ENCODE peak calls at places on chromosomes 4 and X, in eight cellular contexts. One of them, this sample, is unnamed. For H3K4me1, the result is how much of the 10 kb centered on the place peaks cover.

GRCh38 chr4:10811992-10812391 is 127.4 kb upstream of the CLNK start:
- DNase-seq in aorta: no peak
- DNase-seq in naive thymus-derived CD4-positive, alpha-beta T cell: no peak
- DNase-seq in transverse colon: no peak
- DNase-seq in astrocyte: no peak
- DNase-seq in CD8-positive, alpha-beta T cell: no peak
- DNase-seq in endothelial cell of umbilical vein: no peak
- DNase-seq in PC-3: no peak
- DNase-seq in this sample: no peak

GRCh38 chr4:101337688-101338087 is 9.6 kb downstream of the PPP3CA start:
- DNase-seq in aorta: no peak
- DNase-seq in naive thymus-derived CD4-positive, alpha-beta T cell: no peak
- DNase-seq in transverse colon: no peak
- DNase-seq in astrocyte: no peak
- DNase-seq in CD8-positive, alpha-beta T cell: no peak
- DNase-seq in endothelial cell of umbilical vein: no peak
- DNase-seq in PC-3: peak
- DNase-seq in this sample: no peak

GRCh38 chrX:50691820-50692219 is 122.2 kb downstream of the SHROOM4 start:
- DNase-seq in aorta: no peak
- DNase-seq in naive thymus-derived CD4-positive, alpha-beta T cell: no peak
- DNase-seq in transverse colon: no peak
- DNase-seq in astrocyte: no peak
- DNase-seq in CD8-positive, alpha-beta T cell: peak
- DNase-seq in endothelial cell of umbilical vein: peak
- DNase-seq in PC-3: peak
- DNase-seq in this sample: peak

GRCh38 chr4:152590179-152591031 is 54.5 kb upstream of the FBXW7 start:
- DNase-seq in aorta: no peak
- DNase-seq in naive thymus-derived CD4-positive, alpha-beta T cell: no peak
- DNase-seq in transverse colon: no peak
- DNase-seq in astrocyte: peak
- DNase-seq in CD8-positive, alpha-beta T cell: no peak
- DNase-seq in endothelial cell of umbilical vein: no peak
- DNase-seq in PC-3: peak
- DNase-seq in this sample: peak

GRCh38 chr4:156169011-156169410 is 215.3 kb upstream of the CTSO start:
- DNase-seq in aorta: peak
- DNase-seq in naive thymus-derived CD4-positive, alpha-beta T cell: no peak
- DNase-seq in transverse colon: no peak
- DNase-seq in astrocyte: peak
- DNase-seq in CD8-positive, alpha-beta T cell: no peak
- DNase-seq in endothelial cell of umbilical vein: peak
- DNase-seq in PC-3: peak
- DNase-seq in this sample: peak

GRCh38 chr4:155629831-155630425 is 36.7 kb upstream of the GUCY1A1 start:
- DNase-seq in aorta: no peak
- DNase-seq in naive thymus-derived CD4-positive, alpha-beta T cell: no peak
- DNase-seq in transverse colon: no peak
- DNase-seq in astrocyte: no peak
- DNase-seq in CD8-positive, alpha-beta T cell: no peak
- DNase-seq in endothelial cell of umbilical vein: no peak
- DNase-seq in PC-3: no peak
- DNase-seq in this sample: no peak

GRCh38 chr4:128663325-128663724 is 146.2 kb upstream of the JADE1 start:
- DNase-seq in aorta: no peak
- DNase-seq in naive thymus-derived CD4-positive, alpha-beta T cell: no peak
- DNase-seq in transverse colon: peak
- DNase-seq in astrocyte: no peak
- DNase-seq in CD8-positive, alpha-beta T cell: no peak
- DNase-seq in endothelial cell of umbilical vein: no peak
- DNase-seq in PC-3: no peak
- DNase-seq in this sample: no peak

GRCh38 chr4:3193531-3194203 is 55.3 kb upstream of the MSANTD1 start:
- DNase-seq in aorta: no peak
- DNase-seq in naive thymus-derived CD4-positive, alpha-beta T cell: no peak
- DNase-seq in transverse colon: no peak
- DNase-seq in astrocyte: no peak
- DNase-seq in CD8-positive, alpha-beta T cell: no peak
- DNase-seq in endothelial cell of umbilical vein: peak
- DNase-seq in PC-3: peak
- DNase-seq in this sample: peak

GRCh38 chrX:153970398-153971123 is 1.1 kb downstream of the HCFC1 start:
- DNase-seq in aorta: peak
- DNase-seq in naive thymus-derived CD4-positive, alpha-beta T cell: no peak
- DNase-seq in transverse colon: no peak
- DNase-seq in astrocyte: peak
- DNase-seq in CD8-positive, alpha-beta T cell: no peak
- DNase-seq in endothelial cell of umbilical vein: no peak
- DNase-seq in PC-3: peak
- DNase-seq in this sample: peak

GRCh38 chrX:153029162-153029561 is 27.1 kb upstream of the PNMA3 start:
- DNase-seq in aorta: no peak
- DNase-seq in naive thymus-derived CD4-positive, alpha-beta T cell: no peak
- DNase-seq in transverse colon: no peak
- DNase-seq in astrocyte: no peak
- DNase-seq in CD8-positive, alpha-beta T cell: no peak
- DNase-seq in endothelial cell of umbilical vein: no peak
- DNase-seq in PC-3: no peak
- DNase-seq in this sample: no peak

GRCh38 chrX:133374874-133375387 is 40.4 kb downstream of the GPC4 start:
- DNase-seq in aorta: no peak
- DNase-seq in naive thymus-derived CD4-positive, alpha-beta T cell: no peak
- DNase-seq in transverse colon: no peak
- DNase-seq in astrocyte: no peak
- DNase-seq in CD8-positive, alpha-beta T cell: no peak
- DNase-seq in endothelial cell of umbilical vein: no peak
- DNase-seq in PC-3: no peak
- DNase-seq in this sample: no peak

GRCh38 chrX:134631404-134632346 is 26.6 kb downstream of the PLAC1 start:
- DNase-seq in aorta: no peak
- DNase-seq in naive thymus-derived CD4-positive, alpha-beta T cell: no peak
- DNase-seq in transverse colon: peak
- DNase-seq in astrocyte: peak
- DNase-seq in CD8-positive, alpha-beta T cell: no peak
- DNase-seq in endothelial cell of umbilical vein: no peak
- DNase-seq in PC-3: no peak
- DNase-seq in this sample: peak

GRCh38 chr4:89245459-89245858 is 62.1 kb downstream of the GPRIN3 start:
- DNase-seq in aorta: no peak
- DNase-seq in naive thymus-derived CD4-positive, alpha-beta T cell: no peak
- DNase-seq in transverse colon: no peak
- DNase-seq in astrocyte: no peak
- DNase-seq in CD8-positive, alpha-beta T cell: no peak
- DNase-seq in endothelial cell of umbilical vein: no peak
- DNase-seq in PC-3: no peak
- DNase-seq in this sample: peak

GRCh38 chr4:102713096-102713495 is 47.7 kb downstream of the MANBA start:
- DNase-seq in aorta: no peak
- DNase-seq in naive thymus-derived CD4-positive, alpha-beta T cell: no peak
- DNase-seq in transverse colon: no peak
- DNase-seq in astrocyte: peak
- DNase-seq in CD8-positive, alpha-beta T cell: no peak
- DNase-seq in endothelial cell of umbilical vein: no peak
- DNase-seq in PC-3: no peak
- DNase-seq in this sample: no peak

GRCh38 chr4:141609243-141609642 is 27.1 kb upstream of the IL15 start:
- DNase-seq in aorta: no peak
- DNase-seq in naive thymus-derived CD4-positive, alpha-beta T cell: no peak
- DNase-seq in transverse colon: no peak
- DNase-seq in astrocyte: no peak
- DNase-seq in CD8-positive, alpha-beta T cell: no peak
- DNase-seq in endothelial cell of umbilical vein: peak
- DNase-seq in PC-3: peak
- DNase-seq in this sample: no peak

GRCh38 chr4:105828074-105828473 is 67.2 kb upstream of the NPNT start:
- DNase-seq in aorta: no peak
- DNase-seq in naive thymus-derived CD4-positive, alpha-beta T cell: no peak
- DNase-seq in transverse colon: no peak
- DNase-seq in astrocyte: no peak
- DNase-seq in CD8-positive, alpha-beta T cell: no peak
- DNase-seq in endothelial cell of umbilical vein: no peak
- DNase-seq in PC-3: no peak
- DNase-seq in this sample: no peak

GRCh38 chr4:95289028-95289634 is 259.6 kb downstream of the UNC5C start:
- DNase-seq in aorta: no peak
- DNase-seq in naive thymus-derived CD4-positive, alpha-beta T cell: no peak
- DNase-seq in transverse colon: no peak
- DNase-seq in astrocyte: peak
- DNase-seq in CD8-positive, alpha-beta T cell: no peak
- DNase-seq in endothelial cell of umbilical vein: peak
- DNase-seq in PC-3: peak
- DNase-seq in this sample: peak

GRCh38 chrX:12360991-12361598 is 222.8 kb downstream of the FRMPD4 start:
- DNase-seq in aorta: no peak
- DNase-seq in naive thymus-derived CD4-positive, alpha-beta T cell: no peak
- DNase-seq in transverse colon: no peak
- DNase-seq in astrocyte: peak
- DNase-seq in CD8-positive, alpha-beta T cell: no peak
- DNase-seq in endothelial cell of umbilical vein: peak
- DNase-seq in PC-3: peak
- DNase-seq in this sample: no peak

GRCh38 chr4:36399762-36400353 is 118.4 kb downstream of the DTHD1 start:
- DNase-seq in aorta: no peak
- DNase-seq in naive thymus-derived CD4-positive, alpha-beta T cell: no peak
- DNase-seq in transverse colon: peak
- DNase-seq in astrocyte: peak
- DNase-seq in CD8-positive, alpha-beta T cell: peak
- DNase-seq in endothelial cell of umbilical vein: peak
- DNase-seq in PC-3: peak
- DNase-seq in this sample: peak

GRCh38 chrX:30935985-30936384 is 46.9 kb upstream of the TAB3 start:
- DNase-seq in aorta: peak
- DNase-seq in naive thymus-derived CD4-positive, alpha-beta T cell: no peak
- DNase-seq in transverse colon: peak
- DNase-seq in astrocyte: no peak
- DNase-seq in CD8-positive, alpha-beta T cell: no peak
- DNase-seq in endothelial cell of umbilical vein: peak
- DNase-seq in PC-3: peak
- DNase-seq in this sample: peak
- H3K4me3 ChIP-seq in aorta: no peak
- H3K4me3 ChIP-seq in naive thymus-derived CD4-positive, alpha-beta T cell: no peak
- H3K4me3 ChIP-seq in transverse colon: no peak
- H3K4me3 ChIP-seq in astrocyte: no peak
- H3K4me3 ChIP-seq in CD8-positive, alpha-beta T cell: no peak
- H3K4me3 ChIP-seq in endothelial cell of umbilical vein: no peak
- H3K4me3 ChIP-seq in PC-3: no peak
- H3K4me3 ChIP-seq in this sample: no peak

DNA sequence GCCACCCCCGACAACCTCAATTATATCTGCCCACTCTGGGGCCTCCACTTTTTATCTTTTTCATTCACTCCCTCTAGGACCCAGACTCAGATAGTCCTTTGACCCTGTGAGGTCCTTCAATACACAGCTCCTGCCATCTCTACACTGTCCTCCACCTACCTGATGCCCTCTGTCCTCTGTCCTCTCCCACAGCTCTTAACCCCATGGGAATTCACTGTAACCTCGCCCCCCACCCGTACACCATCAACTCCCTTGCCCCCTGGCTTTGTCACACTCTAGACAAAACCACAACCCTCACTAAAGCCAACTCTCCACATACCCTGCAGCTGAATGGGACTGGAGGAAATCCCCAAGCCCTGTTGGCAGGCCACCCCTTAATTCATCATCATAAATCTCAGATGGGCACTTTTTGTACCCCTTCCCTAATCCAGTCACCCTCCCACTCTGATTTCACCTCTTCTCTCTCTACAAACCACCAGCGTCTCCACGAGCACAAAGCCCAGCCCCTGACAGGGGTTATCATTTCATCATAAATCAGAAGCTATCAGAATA is 52.3 kb upstream of the ENPP6 start:
- DNase-seq in aorta: no peak
- DNase-seq in naive thymus-derived CD4-positive, alpha-beta T cell: peak
- DNase-seq in transverse colon: no peak
- DNase-seq in astrocyte: no peak
- DNase-seq in CD8-positive, alpha-beta T cell: no peak
- DNase-seq in endothelial cell of umbilical vein: no peak
- DNase-seq in PC-3: no peak
- DNase-seq in this sample: no peak
- H3K4me1 ChIP-seq in aorta: under half
- H3K4me1 ChIP-seq in naive thymus-derived CD4-positive, alpha-beta T cell: under half
- H3K4me1 ChIP-seq in transverse colon: under half
- H3K4me1 ChIP-seq in astrocyte: under half
- H3K4me1 ChIP-seq in CD8-positive, alpha-beta T cell: under half
- H3K4me1 ChIP-seq in endothelial cell of umbilical vein: under half
- H3K4me1 ChIP-seq in PC-3: under half
- H3K4me1 ChIP-seq in this sample: under half

DNA sequence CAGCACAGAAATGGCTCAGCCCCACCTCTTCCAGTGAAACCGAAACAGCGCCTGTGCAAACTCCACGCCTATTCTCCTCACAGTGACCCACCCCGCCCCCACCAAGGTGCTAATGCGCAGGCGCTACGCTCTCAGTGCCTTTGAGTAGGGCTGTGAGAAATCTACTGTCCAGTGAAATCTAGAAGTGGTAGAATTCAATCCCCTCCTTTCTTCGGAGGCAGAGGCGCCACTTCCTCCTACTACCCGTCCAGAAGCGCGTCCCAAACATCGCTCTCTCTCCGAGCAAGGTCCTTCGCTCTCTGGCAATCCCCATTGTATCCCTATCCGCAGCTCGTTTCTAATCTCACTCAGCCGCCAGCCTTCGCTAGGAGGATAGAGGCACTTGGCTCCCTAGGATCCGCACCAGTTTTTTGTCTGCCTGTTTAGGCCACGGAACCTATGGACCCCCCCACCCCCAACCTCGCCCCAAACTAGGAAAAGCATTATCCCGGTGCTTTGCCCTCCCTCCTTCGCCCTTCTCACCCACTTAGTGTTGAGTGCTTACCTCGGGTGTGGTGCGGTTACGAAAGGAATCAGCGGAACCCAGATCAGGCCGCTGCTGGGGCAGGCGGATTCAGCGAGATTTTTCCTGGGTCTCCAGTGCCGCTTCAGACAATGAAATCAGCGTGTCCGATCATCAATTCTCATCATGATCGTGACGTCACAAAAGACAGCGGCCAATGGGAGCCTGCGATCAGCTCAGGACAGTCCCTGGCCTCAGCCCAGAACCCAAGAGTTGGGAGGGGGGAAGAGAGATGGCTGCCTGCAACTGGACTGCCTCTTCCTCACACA is at the start of gene HDX:
- DNase-seq in aorta: peak
- DNase-seq in naive thymus-derived CD4-positive, alpha-beta T cell: peak
- DNase-seq in transverse colon: peak
- DNase-seq in astrocyte: peak
- DNase-seq in CD8-positive, alpha-beta T cell: peak
- DNase-seq in endothelial cell of umbilical vein: peak
- DNase-seq in PC-3: peak
- DNase-seq in this sample: peak
- H3K4me3 ChIP-seq in aorta: peak
- H3K4me3 ChIP-seq in naive thymus-derived CD4-positive, alpha-beta T cell: peak
- H3K4me3 ChIP-seq in transverse colon: peak
- H3K4me3 ChIP-seq in astrocyte: peak
- H3K4me3 ChIP-seq in CD8-positive, alpha-beta T cell: peak
- H3K4me3 ChIP-seq in endothelial cell of umbilical vein: peak
- H3K4me3 ChIP-seq in PC-3: peak
- H3K4me3 ChIP-seq in this sample: peak

DNA sequence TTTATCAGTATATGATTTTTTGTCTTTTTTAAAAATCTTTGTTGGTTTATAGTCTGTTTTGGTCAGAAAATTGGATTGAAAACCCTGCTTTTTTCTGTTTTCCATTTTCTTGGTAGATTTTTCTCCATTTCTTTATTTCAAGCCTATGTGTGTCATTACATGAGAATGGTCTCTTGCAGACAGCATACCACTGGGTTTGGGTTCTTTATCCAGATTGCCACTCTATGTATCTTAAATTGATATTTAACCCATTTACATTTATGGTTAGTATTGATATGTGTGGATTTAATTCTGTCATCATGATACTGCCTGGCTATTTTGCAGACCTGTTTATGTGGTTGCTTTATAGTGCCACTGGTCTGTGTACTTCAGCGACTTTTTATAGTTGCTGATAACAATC is 239.9 kb upstream of the NDST4 start:
- DNase-seq in aorta: no peak
- DNase-seq in naive thymus-derived CD4-positive, alpha-beta T cell: no peak
- DNase-seq in transverse colon: no peak
- DNase-seq in astrocyte: no peak
- DNase-seq in CD8-positive, alpha-beta T cell: no peak
- DNase-seq in endothelial cell of umbilical vein: no peak
- DNase-seq in PC-3: no peak
- DNase-seq in this sample: no peak
- H3K4me1 ChIP-seq in aorta: under half
- H3K4me1 ChIP-seq in naive thymus-derived CD4-positive, alpha-beta T cell: under half
- H3K4me1 ChIP-seq in transverse colon: under half
- H3K4me1 ChIP-seq in astrocyte: under half
- H3K4me1 ChIP-seq in CD8-positive, alpha-beta T cell: under half
- H3K4me1 ChIP-seq in endothelial cell of umbilical vein: under half
- H3K4me1 ChIP-seq in PC-3: under half
- H3K4me1 ChIP-seq in this sample: under half

This sample was measured in SJCRH30.